ENCODE peak calls at places on chromosomes 5 and 9, in four cellular contexts. One of them, this sample, is unnamed.

GRCh38 chr9:76873056-76873792 is 32.7 kb downstream of the PRUNE2 start:
- DNase-seq in SK-N-SH: no peak
- DNase-seq in PC-3: no peak
- DNase-seq in GM23338: peak; percentile 83
- DNase-seq in this sample: no peak

GRCh38 chr5:97501965-97502305 is 318.9 kb upstream of the RIOK2 start:
- DNase-seq in GM23338: no peak
- DNase-seq in SK-N-SH: no peak
- DNase-seq in PC-3: peak; percentile 60
- DNase-seq in this sample: no peak

GRCh38 chr9:28678097-28678496 is 1104.8 kb upstream of the C9orf72 start:
- DNase-seq in SK-N-SH: no peak
- DNase-seq in PC-3: peak; percentile 3
- DNase-seq in GM23338: peak; percentile 10
- DNase-seq in this sample: no peak

GRCh38 chr9:17082343-17082742 is 52.5 kb upstream of the CNTLN start:
- DNase-seq in GM23338: peak; percentile 71
- DNase-seq in SK-N-SH: peak; percentile 63
- DNase-seq in PC-3: no peak
- DNase-seq in this sample: peak; percentile 48

GRCh38 chr5:116810937-116811336 is 236.3 kb upstream of the SEMA6A start:
- DNase-seq in PC-3: no peak
- DNase-seq in SK-N-SH: no peak
- DNase-seq in GM23338: no peak
- DNase-seq in this sample: no peak

GRCh38 chr9:130110596-130111021 is 56.9 kb downstream of the GPR107 start:
- DNase-seq in GM23338: no peak
- DNase-seq in PC-3: no peak
- DNase-seq in SK-N-SH: no peak
- DNase-seq in this sample: no peak

GRCh38 chr5:1874820-1875219 is 7.9 kb downstream of the IRX4 start:
- DNase-seq in PC-3: no peak
- DNase-seq in GM23338: peak; percentile 62
- DNase-seq in SK-N-SH: no peak
- DNase-seq in this sample: no peak

GRCh38 chr5:174283176-174283575 is 237.7 kb downstream of the NSG2 start:
- DNase-seq in SK-N-SH: no peak
- DNase-seq in PC-3: no peak
- DNase-seq in GM23338: no peak
- DNase-seq in this sample: no peak

GRCh38 chr5:100667021-100667671 is 132.0 kb downstream of the FAM174A start:
- DNase-seq in SK-N-SH: no peak
- DNase-seq in PC-3: peak; percentile 86
- DNase-seq in GM23338: no peak
- DNase-seq in this sample: no peak

GRCh38 chr5:81922790-81923398 is 48.9 kb upstream of the ATG10 start:
- DNase-seq in PC-3: no peak
- DNase-seq in SK-N-SH: peak; percentile 37
- DNase-seq in GM23338: no peak
- DNase-seq in this sample: no peak

GRCh38 chr5:149434162-149435014 is 55.3 kb upstream of the IL17B start:
- DNase-seq in GM23338: peak; percentile 89
- DNase-seq in PC-3: peak; percentile 84
- DNase-seq in SK-N-SH: peak; percentile 88
- DNase-seq in this sample: peak; percentile 83

GRCh38 chr5:6827815-6828214 is 114.6 kb downstream of the TENT4A start:
- DNase-seq in GM23338: no peak
- DNase-seq in PC-3: no peak
- DNase-seq in SK-N-SH: no peak
- DNase-seq in this sample: peak; percentile 29

GRCh38 chr9:95024097-95024671 is 293.3 kb downstream of the FANCC start:
- DNase-seq in SK-N-SH: no peak
- DNase-seq in PC-3: peak; percentile 20
- DNase-seq in GM23338: peak; percentile 34
- DNase-seq in this sample: no peak

DNA sequence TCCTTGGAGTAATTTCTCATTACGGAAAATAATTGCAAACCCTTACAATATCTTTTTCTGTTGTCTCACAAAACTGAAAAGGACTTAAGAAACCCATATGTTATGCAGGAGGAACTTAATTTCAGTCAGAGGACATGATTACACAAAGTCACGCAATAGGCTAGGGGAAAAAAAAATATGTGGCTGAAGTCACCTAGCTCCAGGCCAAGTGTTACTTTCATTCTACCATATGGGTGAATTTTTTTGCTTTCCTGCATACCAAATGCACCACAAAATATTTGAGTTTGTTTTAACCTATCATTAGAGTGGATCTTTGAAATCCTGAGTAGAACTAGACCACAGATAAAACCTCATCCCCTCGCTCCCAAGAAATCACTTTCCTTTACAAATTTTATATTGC is 523.5 kb downstream of the CAAP1 start:
- DNase-seq in PC-3: no peak
- DNase-seq in GM23338: no peak
- DNase-seq in SK-N-SH: no peak
- DNase-seq in this sample: no peak
- TF ChIP-seq EZH2phosphoT487 in PC-3: no peak
- TF ChIP-seq EZH2phosphoT487 in GM23338: no peak
- TF ChIP-seq EZH2phosphoT487 in SK-N-SH: no peak
- TF ChIP-seq EZH2phosphoT487 in this sample: no peak

GRCh38 chr5:176742246-176743105 is 67.9 kb upstream of the UNC5A start:
- DNase-seq in PC-3: no peak
- DNase-seq in SK-N-SH: peak; percentile 22
- DNase-seq in GM23338: no peak
- DNase-seq in this sample: no peak

GRCh38 chr5:176741566-176742211 is 68.7 kb upstream of the UNC5A start:
- DNase-seq in GM23338: no peak
- DNase-seq in SK-N-SH: peak; percentile 52
- DNase-seq in PC-3: no peak
- DNase-seq in this sample: no peak

GRCh38 chr5:176744584-176744965 is 65.8 kb upstream of the UNC5A start:
- DNase-seq in GM23338: peak; percentile 72
- DNase-seq in SK-N-SH: peak; percentile 50
- DNase-seq in PC-3: peak; percentile 20
- DNase-seq in this sample: no peak

GRCh38 chr5:176743828-176744583 is 66.4 kb upstream of the UNC5A start:
- DNase-seq in SK-N-SH: peak; percentile 26
- DNase-seq in GM23338: no peak
- DNase-seq in PC-3: no peak
- DNase-seq in this sample: no peak

DNA sequence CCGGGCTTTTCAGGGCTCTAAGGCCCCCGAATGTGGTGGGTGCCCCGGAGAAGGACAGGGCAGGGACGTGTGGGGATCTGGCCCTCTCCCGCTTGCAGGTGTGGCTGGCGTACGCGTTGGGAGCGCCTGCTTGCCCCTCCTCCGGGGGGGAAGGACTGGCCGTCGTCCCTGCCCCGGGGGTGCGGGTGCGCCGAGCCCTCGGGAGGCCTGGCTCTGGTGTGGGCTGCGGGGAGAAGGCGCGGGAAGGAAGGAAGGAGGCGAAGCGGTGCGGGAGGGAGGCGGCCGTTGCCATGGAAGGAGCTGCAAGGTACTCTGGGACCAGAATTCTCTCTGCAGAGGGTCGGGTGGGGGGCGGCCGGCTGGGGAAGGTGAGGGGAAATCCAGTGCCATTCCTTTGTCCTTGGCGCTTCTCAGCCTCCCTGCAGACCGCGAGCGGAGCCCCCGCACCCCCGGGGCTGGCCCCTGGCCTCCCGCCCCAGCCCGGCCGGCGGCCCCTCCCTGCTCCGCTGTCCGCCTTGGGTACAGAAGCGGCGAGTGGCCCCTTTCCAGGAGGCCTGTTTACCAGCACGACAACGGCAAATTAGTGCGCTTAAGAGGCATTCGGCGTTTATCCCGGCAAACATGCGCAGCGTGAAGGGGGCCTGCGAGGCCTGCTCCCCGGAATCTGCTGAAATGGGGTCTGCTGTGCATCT is 67.1 kb upstream of the UNC5A start:
- DNase-seq in SK-N-SH: peak; percentile 44
- DNase-seq in GM23338: peak; percentile 67
- DNase-seq in PC-3: no peak
- DNase-seq in this sample: peak; percentile 30
- TF ChIP-seq EZH2phosphoT487 in SK-N-SH: no peak
- TF ChIP-seq EZH2phosphoT487 in GM23338: no peak
- TF ChIP-seq EZH2phosphoT487 in PC-3: no peak
- TF ChIP-seq EZH2phosphoT487 in this sample: no peak

GRCh38 chr5:58114324-58114723 is 345.6 kb downstream of the PLK2 start:
- DNase-seq in PC-3: peak; percentile 72
- DNase-seq in GM23338: no peak
- DNase-seq in SK-N-SH: no peak
- DNase-seq in this sample: no peak
- TF ChIP-seq EZH2phosphoT487 in PC-3: no peak
- TF ChIP-seq EZH2phosphoT487 in GM23338: no peak
- TF ChIP-seq EZH2phosphoT487 in SK-N-SH: no peak
- TF ChIP-seq EZH2phosphoT487 in this sample: no peak

GRCh38 chr5:72525816-72526215 is 18.6 kb upstream of the ZNF366 start:
- DNase-seq in SK-N-SH: no peak
- DNase-seq in GM23338: no peak
- DNase-seq in PC-3: peak; percentile 56
- DNase-seq in this sample: peak; percentile 71
- TF ChIP-seq EZH2phosphoT487 in SK-N-SH: no peak
- TF ChIP-seq EZH2phosphoT487 in GM23338: no peak
- TF ChIP-seq EZH2phosphoT487 in PC-3: no peak
- TF ChIP-seq EZH2phosphoT487 in this sample: no peak

GRCh38 chr5:147051193-147051592 is 172.6 kb upstream of the PPP2R2B start:
- DNase-seq in GM23338: no peak
- DNase-seq in PC-3: peak; percentile 5
- DNase-seq in SK-N-SH: no peak
- DNase-seq in this sample: no peak

GRCh38 chr5:147057051-147057450 is 177.8 kb upstream of the STK32A start:
- DNase-seq in GM23338: no peak
- DNase-seq in PC-3: no peak
- DNase-seq in SK-N-SH: no peak
- DNase-seq in this sample: no peak

GRCh38 chr5:147055304-147055826 is 176.8 kb upstream of the PPP2R2B start:
- DNase-seq in PC-3: no peak
- DNase-seq in SK-N-SH: no peak
- DNase-seq in GM23338: no peak
- DNase-seq in this sample: no peak

GRCh38 chr5:147050172-147050571 is 171.6 kb upstream of the PPP2R2B start:
- DNase-seq in GM23338: no peak
- DNase-seq in PC-3: no peak
- DNase-seq in SK-N-SH: no peak
- DNase-seq in this sample: no peak

GRCh38 chr5:147055850-147056523 is 177.4 kb upstream of the PPP2R2B start:
- DNase-seq in GM23338: peak; percentile 38
- DNase-seq in PC-3: no peak
- DNase-seq in SK-N-SH: peak; percentile 18
- DNase-seq in this sample: no peak
- TF ChIP-seq EZH2phosphoT487 in GM23338: no peak
- TF ChIP-seq EZH2phosphoT487 in PC-3: no peak
- TF ChIP-seq EZH2phosphoT487 in SK-N-SH: no peak
- TF ChIP-seq EZH2phosphoT487 in this sample: no peak

GRCh38 chr9:89234636-89235035 is 56.0 kb upstream of the SHC3 start:
- DNase-seq in PC-3: no peak
- DNase-seq in SK-N-SH: peak; percentile 72
- DNase-seq in GM23338: peak; percentile 72
- DNase-seq in this sample: no peak
- TF ChIP-seq EZH2phosphoT487 in PC-3: no peak
- TF ChIP-seq EZH2phosphoT487 in SK-N-SH: no peak
- TF ChIP-seq EZH2phosphoT487 in GM23338: no peak
- TF ChIP-seq EZH2phosphoT487 in this sample: no peak